ENCODE peak calls at places on chromosomes 4 and X, in six cellular contexts. One of them, this sample, is unnamed.

GRCh38 chr4:75671802-75672421 is 1.3 kb downstream of the G3BP2 start:
- DNase-seq in endothelial cell: no peak
- DNase-seq in stimulated activated naive B cell treated with anti-CD40 and anti-IgM and Interleukin-4, amounts not matched to agents 10 μg/mL and 1 μg/mL and 100 μg/mL, for 72 hours: no peak
- DNase-seq in kidney glomerular epithelial cell: no peak
- DNase-seq in spleen: no peak
- DNase-seq in SIG-M5: no peak
- DNase-seq in this sample: no peak

GRCh38 chr4:155241664-155242063 is 33.2 kb downstream of the NPY2R start:
- DNase-seq in spleen: no peak
- DNase-seq in SIG-M5: no peak
- DNase-seq in stimulated activated naive B cell treated with anti-CD40 and anti-IgM and Interleukin-4, amounts not matched to agents 10 μg/mL and 1 μg/mL and 100 μg/mL, for 72 hours: no peak
- DNase-seq in kidney glomerular epithelial cell: no peak
- DNase-seq in endothelial cell: no peak
- DNase-seq in this sample: no peak

GRCh38 chr4:39021631-39022030 is 10.6 kb downstream of the TMEM156 start:
- DNase-seq in kidney glomerular epithelial cell: no peak
- DNase-seq in spleen: no peak
- DNase-seq in stimulated activated naive B cell treated with anti-CD40 and anti-IgM and Interleukin-4, amounts not matched to agents 10 μg/mL and 1 μg/mL and 100 μg/mL, for 72 hours: no peak
- DNase-seq in endothelial cell: no peak
- DNase-seq in SIG-M5: no peak
- DNase-seq in this sample: no peak

GRCh38 chrX:72609313-72609712 is 36.7 kb upstream of the HDAC8 start:
- DNase-seq in SIG-M5: no peak
- DNase-seq in kidney glomerular epithelial cell: no peak
- DNase-seq in stimulated activated naive B cell treated with anti-CD40 and anti-IgM and Interleukin-4, amounts not matched to agents 10 μg/mL and 1 μg/mL and 100 μg/mL, for 72 hours: no peak
- DNase-seq in spleen: no peak
- DNase-seq in endothelial cell: no peak
- DNase-seq in this sample: no peak

GRCh38 chr4:24856586-24856985 is 56.3 kb downstream of the CCDC149 start:
- DNase-seq in kidney glomerular epithelial cell: no peak
- DNase-seq in stimulated activated naive B cell treated with anti-CD40 and anti-IgM and Interleukin-4, amounts not matched to agents 10 μg/mL and 1 μg/mL and 100 μg/mL, for 72 hours: no peak
- DNase-seq in SIG-M5: no peak
- DNase-seq in endothelial cell: no peak
- DNase-seq in spleen: no peak
- DNase-seq in this sample: peak

GRCh38 chr4:41145571-41146078 is 68.7 kb downstream of the APBB2 start:
- DNase-seq in kidney glomerular epithelial cell: no peak
- DNase-seq in endothelial cell: no peak
- DNase-seq in SIG-M5: no peak
- DNase-seq in spleen: no peak
- DNase-seq in stimulated activated naive B cell treated with anti-CD40 and anti-IgM and Interleukin-4, amounts not matched to agents 10 μg/mL and 1 μg/mL and 100 μg/mL, for 72 hours: no peak
- DNase-seq in this sample: no peak

GRCh38 chr4:42119916-42120315 is 32.5 kb downstream of the BEND4 start:
- DNase-seq in stimulated activated naive B cell treated with anti-CD40 and anti-IgM and Interleukin-4, amounts not matched to agents 10 μg/mL and 1 μg/mL and 100 μg/mL, for 72 hours: no peak
- DNase-seq in SIG-M5: no peak
- DNase-seq in kidney glomerular epithelial cell: no peak
- DNase-seq in endothelial cell: no peak
- DNase-seq in spleen: no peak
- DNase-seq in this sample: no peak

GRCh38 chr4:40201898-40202297 is 5.1 kb downstream of the RHOH start:
- DNase-seq in SIG-M5: no peak
- DNase-seq in spleen: no peak
- DNase-seq in kidney glomerular epithelial cell: no peak
- DNase-seq in stimulated activated naive B cell treated with anti-CD40 and anti-IgM and Interleukin-4, amounts not matched to agents 10 μg/mL and 1 μg/mL and 100 μg/mL, for 72 hours: no peak
- DNase-seq in endothelial cell: no peak
- DNase-seq in this sample: no peak

GRCh38 chr4:26342328-26343040 is 21.7 kb downstream of the RBPJ start:
- DNase-seq in stimulated activated naive B cell treated with anti-CD40 and anti-IgM and Interleukin-4, amounts not matched to agents 10 μg/mL and 1 μg/mL and 100 μg/mL, for 72 hours: no peak
- DNase-seq in kidney glomerular epithelial cell: peak
- DNase-seq in spleen: no peak
- DNase-seq in SIG-M5: no peak
- DNase-seq in endothelial cell: no peak
- DNase-seq in this sample: no peak

GRCh38 chr4:110119880-110120279 is 78.5 kb downstream of the ELOVL6 start:
- DNase-seq in SIG-M5: no peak
- DNase-seq in kidney glomerular epithelial cell: no peak
- DNase-seq in stimulated activated naive B cell treated with anti-CD40 and anti-IgM and Interleukin-4, amounts not matched to agents 10 μg/mL and 1 μg/mL and 100 μg/mL, for 72 hours: no peak
- DNase-seq in endothelial cell: no peak
- DNase-seq in spleen: no peak
- DNase-seq in this sample: no peak

GRCh38 chrX:149494844-149495565 is 10.1 kb downstream of the IDS start:
- DNase-seq in stimulated activated naive B cell treated with anti-CD40 and anti-IgM and Interleukin-4, amounts not matched to agents 10 μg/mL and 1 μg/mL and 100 μg/mL, for 72 hours: no peak
- DNase-seq in spleen: no peak
- DNase-seq in SIG-M5: no peak
- DNase-seq in kidney glomerular epithelial cell: no peak
- DNase-seq in endothelial cell: no peak
- DNase-seq in this sample: no peak

GRCh38 chr4:185716008-185716976 is 95.7 kb downstream of the SORBS2 start:
- DNase-seq in stimulated activated naive B cell treated with anti-CD40 and anti-IgM and Interleukin-4, amounts not matched to agents 10 μg/mL and 1 μg/mL and 100 μg/mL, for 72 hours: no peak
- DNase-seq in SIG-M5: no peak
- DNase-seq in endothelial cell: no peak
- DNase-seq in kidney glomerular epithelial cell: peak
- DNase-seq in spleen: no peak
- DNase-seq in this sample: no peak

GRCh38 chr4:8185280-8185679 is 13.8 kb upstream of the SH3TC1 start:
- DNase-seq in SIG-M5: no peak
- DNase-seq in spleen: no peak
- DNase-seq in stimulated activated naive B cell treated with anti-CD40 and anti-IgM and Interleukin-4, amounts not matched to agents 10 μg/mL and 1 μg/mL and 100 μg/mL, for 72 hours: no peak
- DNase-seq in endothelial cell: no peak
- DNase-seq in kidney glomerular epithelial cell: no peak
- DNase-seq in this sample: no peak

GRCh38 chr4:139207873-139208403 is 30.9 kb upstream of the ELF2 start:
- DNase-seq in stimulated activated naive B cell treated with anti-CD40 and anti-IgM and Interleukin-4, amounts not matched to agents 10 μg/mL and 1 μg/mL and 100 μg/mL, for 72 hours: no peak
- DNase-seq in spleen: no peak
- DNase-seq in endothelial cell: no peak
- DNase-seq in SIG-M5: no peak
- DNase-seq in kidney glomerular epithelial cell: no peak
- DNase-seq in this sample: no peak

GRCh38 chrX:119272882-119273806 is 37.1 kb downstream of the PGRMC1 start:
- DNase-seq in endothelial cell: peak
- DNase-seq in stimulated activated naive B cell treated with anti-CD40 and anti-IgM and Interleukin-4, amounts not matched to agents 10 μg/mL and 1 μg/mL and 100 μg/mL, for 72 hours: peak
- DNase-seq in kidney glomerular epithelial cell: peak
- DNase-seq in SIG-M5: no peak
- DNase-seq in spleen: peak
- DNase-seq in this sample: no peak

GRCh38 chr4:182699825-182700224 is 217.4 kb downstream of the DCTD start:
- DNase-seq in SIG-M5: no peak
- DNase-seq in stimulated activated naive B cell treated with anti-CD40 and anti-IgM and Interleukin-4, amounts not matched to agents 10 μg/mL and 1 μg/mL and 100 μg/mL, for 72 hours: no peak
- DNase-seq in kidney glomerular epithelial cell: no peak
- DNase-seq in spleen: no peak
- DNase-seq in endothelial cell: no peak
- DNase-seq in this sample: no peak

GRCh38 chrX:100946521-100946920 is 17.8 kb upstream of the XKRX start:
- DNase-seq in spleen: no peak
- DNase-seq in stimulated activated naive B cell treated with anti-CD40 and anti-IgM and Interleukin-4, amounts not matched to agents 10 μg/mL and 1 μg/mL and 100 μg/mL, for 72 hours: no peak
- DNase-seq in SIG-M5: no peak
- DNase-seq in kidney glomerular epithelial cell: no peak
- DNase-seq in endothelial cell: no peak
- DNase-seq in this sample: no peak

GRCh38 chr4:38743866-38744265 is 38.9 kb downstream of the TLR10 start:
- DNase-seq in endothelial cell: no peak
- DNase-seq in SIG-M5: no peak
- DNase-seq in kidney glomerular epithelial cell: no peak
- DNase-seq in spleen: no peak
- DNase-seq in stimulated activated naive B cell treated with anti-CD40 and anti-IgM and Interleukin-4, amounts not matched to agents 10 μg/mL and 1 μg/mL and 100 μg/mL, for 72 hours: no peak
- DNase-seq in this sample: no peak

GRCh38 chr4:69831646-69832325 is 28.2 kb downstream of the SULT1E1 start:
- DNase-seq in stimulated activated naive B cell treated with anti-CD40 and anti-IgM and Interleukin-4, amounts not matched to agents 10 μg/mL and 1 μg/mL and 100 μg/mL, for 72 hours: peak
- DNase-seq in endothelial cell: no peak
- DNase-seq in spleen: peak
- DNase-seq in kidney glomerular epithelial cell: no peak
- DNase-seq in SIG-M5: no peak
- DNase-seq in this sample: no peak

GRCh38 chrX:69546417-69546816 is 42.3 kb downstream of the NALF2 start:
- DNase-seq in endothelial cell: no peak
- DNase-seq in kidney glomerular epithelial cell: no peak
- DNase-seq in stimulated activated naive B cell treated with anti-CD40 and anti-IgM and Interleukin-4, amounts not matched to agents 10 μg/mL and 1 μg/mL and 100 μg/mL, for 72 hours: no peak
- DNase-seq in SIG-M5: no peak
- DNase-seq in spleen: no peak
- DNase-seq in this sample: no peak